ENCODE peak calls at places on chromosomes 3 and 15, in six cellular contexts. Z, K, Y, S, A and F are unnamed samples.
A peak's percentile ranks its signal among the peaks of the same experiment; 100 is the strongest.

GRCh38 chr15:63090502-63091286 is 31.0 kb upstream of the LACTB start:
- DNase-seq in Z (no peak), K (no peak), Y (no peak), S (no peak), A (no peak), F (no peak)

GRCh38 chr15:33988384-33988783 is 20.1 kb downstream of the CHRM5 start:
- DNase-seq in Z (no peak), K (no peak), Y (no peak), S (no peak), A (no peak), F (no peak)

GRCh38 chr3:30493912-30494311 is 112.5 kb upstream of the TGFBR2 start:
- DNase-seq in Z (no peak), K (no peak), Y (no peak), S (no peak), A (no peak), F (no peak)

GRCh38 chr3:28089527-28089897 is 151.9 kb upstream of the CMC1 start:
- DNase-seq in Z (no peak), K (no peak), Y (no peak), S (no peak), A (no peak), F (no peak)

GRCh38 chr3:97232635-97233034 is 418.2 kb downstream of the EPHA6 start:
- DNase-seq in Z (no peak), K (peak; percentile 45), Y (no peak), S (no peak), A (no peak), F (no peak)

GRCh38 chr15:42384597-42384996 is 25.3 kb downstream of the CAPN3 start:
- DNase-seq in Z (no peak), K (no peak), Y (no peak), S (no peak), A (no peak), F (no peak)

GRCh38 chr3:164040991-164041390 is 1037.3 kb downstream of the SI start:
- DNase-seq in Z (no peak), K (no peak), Y (no peak), S (no peak), A (no peak), F (no peak)

GRCh38 chr3:94522488-94522887 is 459.6 kb downstream of the NSUN3 start:
- DNase-seq in Z (no peak), K (no peak), Y (peak; percentile 11), S (no peak), A (no peak), F (no peak)

GRCh38 chr3:59812778-59813558 is 763.1 kb upstream of the CFAP20DC start:
- DNase-seq in Z (no peak), K (no peak), Y (peak; percentile 24), S (no peak), A (no peak), F (no peak)

GRCh38 chr3:166211451-166211850 is 374.2 kb upstream of the BCHE start:
- DNase-seq in Z (no peak), K (no peak), Y (peak; percentile 86), S (no peak), A (no peak), F (no peak)

GRCh38 chr3:128950223-128950938 is 43.5 kb downstream of the CFAP92 start:
- DNase-seq in Z (no peak), K (no peak), Y (peak; percentile 61), S (no peak), A (no peak), F (no peak)

GRCh38 chr15:66649235-66649984 is 52.6 kb upstream of the SMAD6 start:
- DNase-seq in Z (no peak), K (no peak), Y (no peak), S (no peak), A (no peak), F (no peak)

GRCh38 chr15:56038015-56038414 is 44.6 kb upstream of the NEDD4 start:
- DNase-seq in Z (no peak), K (no peak), Y (no peak), S (no peak), A (no peak), F (no peak)

GRCh38 chr3:179622023-179622422 is 17.4 kb downstream of the NDUFB5 start:
- DNase-seq in Z (no peak), K (no peak), Y (no peak), S (no peak), A (no peak), F (no peak)

GRCh38 chr3:142279965-142280590 is 54.7 kb upstream of the GK5 start:
- DNase-seq in Z (peak; percentile 51), K (peak; percentile 59), Y (peak; percentile 77), S (peak; percentile 41), A (no peak), F (peak; percentile 43)

GRCh38 chr15:33013827-33014445 is 180.6 kb downstream of the FMN1 start:
- DNase-seq in Z (no peak), K (no peak), Y (no peak), S (no peak), A (no peak), F (no peak)

GRCh38 chr3:94360982-94361381 is 298.1 kb downstream of the NSUN3 start:
- DNase-seq in Z (no peak), K (peak; percentile 49), Y (no peak), S (no peak), A (peak; percentile 37), F (no peak)

GRCh38 chr3:157251685-157252084 is 91.7 kb upstream of the CCNL1 start:
- DNase-seq in Z (no peak), K (no peak), Y (no peak), S (no peak), A (no peak), F (no peak)

GRCh38 chr3:28989646-28990089 is 291.2 kb upstream of the RBMS3 start:
- DNase-seq in Z (no peak), K (no peak), Y (no peak), S (no peak), A (no peak), F (no peak)